ENCODE peak calls at places on chromosomes 12 and 14, in nine cellular contexts. K is fibroblast of mammary gland, F is AG04450, R is spleen, A is fibroblast of the aortic adventitia, L is NB4, H is astrocyte, B is body of pancreas, G is Peyer's patch. T is an unnamed sample.

GRCh38 chr14:102988054-102988453 is 65.6 kb downstream of the AMN start:
- DNase-seq in K (peak; percentile 49), F (no peak), R (no peak), A (peak; percentile 28), L (no peak), H (no peak), B (no peak), G (no peak), T (no peak)

GRCh38 chr12:3177778-3178435 is 100.7 kb downstream of the TSPAN9 start:
- DNase-seq in K (no peak), F (no peak), R (no peak), A (no peak), L (no peak), H (no peak), B (no peak), G (no peak), T (no peak)

GRCh38 chr14:83044001-83044400 is 1510.3 kb upstream of the SEL1L start:
- DNase-seq in K (no peak), F (no peak), R (no peak), A (no peak), L (no peak), H (no peak), B (no peak), G (no peak), T (no peak)

GRCh38 chr12:89710873-89711179 is 2.2 kb upstream of the ATP2B1 start:
- DNase-seq in K (peak; percentile 29), F (no peak), R (no peak), A (no peak), L (no peak), H (no peak), B (no peak), G (no peak), T (no peak)

GRCh38 chr14:103517626-103518415 is 4.8 kb downstream of the CKB start:
- DNase-seq in K (no peak), F (no peak), R (peak; percentile 73), A (peak; percentile 36), L (peak; percentile 6), H (no peak), B (no peak), G (no peak), T (no peak)

GRCh38 chr14:35963209-35963608 is 137.1 kb downstream of the BRMS1L start:
- DNase-seq in K (peak; percentile 16), F (no peak), R (no peak), A (no peak), L (peak; percentile 11), H (no peak), B (no peak), G (no peak), T (no peak)

GRCh38 chr14:33377596-33378390 is 439.1 kb downstream of the NPAS3 start:
- DNase-seq in K (no peak), F (no peak), R (no peak), A (no peak), L (no peak), H (peak; percentile 14), B (no peak), G (no peak), T (no peak)

GRCh38 chr12:7116916-7117315 is 7.9 kb upstream of the C1RL start:
- DNase-seq in K (no peak), F (no peak), R (no peak), A (no peak), L (no peak), H (no peak), B (no peak), G (no peak), T (no peak)

GRCh38 chr14:83764656-83765055 is 1765.3 kb upstream of the FLRT2 start:
- DNase-seq in K (no peak), F (no peak), R (no peak), A (no peak), L (no peak), H (no peak), B (no peak), G (no peak), T (no peak)

GRCh38 chr12:26724309-26724702 is 108.7 kb downstream of the ITPR2 start:
- DNase-seq in K (no peak), F (no peak), R (no peak), A (no peak), L (no peak), H (no peak), B (no peak), G (no peak), T (no peak)

GRCh38 chr12:85310456-85311076 is 30.5 kb downstream of the ALX1 start:
- DNase-seq in K (peak; percentile 11), F (no peak), R (no peak), A (peak; percentile 36), L (peak; percentile 16), H (no peak), B (no peak), G (no peak), T (peak; percentile 13)

GRCh38 chr14:85604671-85605070 is 74.7 kb downstream of the FLRT2 start:
- DNase-seq in K (no peak), F (no peak), R (no peak), A (no peak), L (no peak), H (no peak), B (no peak), G (no peak), T (no peak)

GRCh38 chr12:52010152-52010622 is 3.4 kb downstream of the TAMALIN start:
- DNase-seq in K (peak; percentile 72), F (peak; percentile 81), R (peak; percentile 88), A (peak; percentile 90), L (peak; percentile 89), H (peak; percentile 73), B (peak; percentile 63), G (no peak), T (peak; percentile 80)

GRCh38 chr14:64080452-64080851 is 213.7 kb downstream of the ESR2 start:
- DNase-seq in K (peak; percentile 16), F (no peak), R (no peak), A (no peak), L (no peak), H (no peak), B (no peak), G (no peak), T (no peak)

GRCh38 chr14:91893659-91894058 is 26.3 kb upstream of the TC2N start:
- DNase-seq in K (peak; percentile 27), F (no peak), R (no peak), A (peak; percentile 19), L (no peak), H (no peak), B (no peak), G (no peak), T (no peak)

GRCh38 chr12:55816876-55817351 is 610 bp downstream of the SARNP start:
- DNase-seq in K (no peak), F (no peak), R (no peak), A (no peak), L (peak; percentile 41), H (peak; percentile 19), B (no peak), G (no peak), T (no peak)

GRCh38 chr12:57019983-57020719 is 3.8 kb upstream of the TAC3 start:
- DNase-seq in K (no peak), F (no peak), R (no peak), A (no peak), L (no peak), H (no peak), B (no peak), G (no peak), T (no peak)

DNA sequence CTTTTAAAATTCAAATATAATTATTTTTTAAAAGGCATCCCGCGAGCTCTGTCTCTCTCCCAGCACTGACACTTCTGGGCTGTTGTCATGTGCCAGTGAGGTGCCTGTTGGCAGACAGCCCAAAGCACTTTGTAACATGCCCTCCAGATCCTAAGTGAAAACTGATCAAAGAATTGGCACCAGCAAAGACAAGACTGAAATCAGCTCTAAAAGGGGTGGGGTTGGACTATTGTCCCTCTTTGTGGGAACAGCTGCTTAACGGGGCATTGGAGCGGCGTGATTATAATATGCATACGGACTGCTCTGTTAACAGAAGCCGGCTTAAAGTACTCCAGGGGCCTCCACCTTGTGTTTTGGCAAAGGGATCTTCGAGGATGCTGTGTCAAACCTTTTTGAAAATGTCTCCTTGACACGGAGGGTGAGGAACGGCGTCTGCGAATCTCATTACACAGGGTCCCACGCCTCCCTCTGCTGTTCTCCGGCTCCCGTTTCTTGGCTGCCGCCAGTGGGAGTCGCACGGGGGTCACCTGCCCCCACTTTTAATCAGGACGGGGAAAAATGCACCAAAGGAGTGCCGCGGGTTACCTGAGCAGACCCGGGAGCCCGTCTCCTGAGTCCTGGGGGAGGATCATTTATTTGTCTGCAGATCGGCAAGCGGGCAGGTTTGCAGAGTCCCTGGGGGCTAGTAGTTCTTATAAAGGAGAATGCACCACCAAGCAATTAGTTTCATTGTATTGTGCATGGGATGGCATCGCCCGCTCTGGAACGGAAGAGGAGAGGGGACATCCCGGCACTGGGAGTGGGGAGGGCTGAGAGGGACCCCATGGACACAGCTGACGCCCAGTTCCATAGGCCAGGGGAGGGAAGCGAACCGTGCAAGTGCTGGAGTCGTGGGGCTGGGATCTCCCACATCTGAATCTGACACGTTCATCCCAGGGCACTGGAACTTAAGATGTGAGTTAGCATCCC is 44.3 kb downstream of the SPRING1 start:
- DNase-seq in K (no peak), F (no peak), R (no peak), A (no peak), L (no peak), H (no peak), B (peak; percentile 27), G (no peak), T (no peak)
- H3K4me3 ChIP-seq in K (no peak overlapping the region), F (peak overlapping the region; percentile 7), R (no peak overlapping the region), A (no peak overlapping the region), L (no peak overlapping the region), H (peak overlapping the region; percentile 35), B (no peak overlapping the region), G (no peak overlapping the region), T (no peak overlapping the region)

GRCh38 chr14:70585221-70585620 is 15.2 kb downstream of the MED6 start:
- DNase-seq in K (peak; percentile 18), F (no peak), R (no peak), A (peak; percentile 7), L (peak; percentile 17), H (no peak), B (no peak), G (no peak), T (no peak)
- TF ChIP-seq CTCF in K (peak; percentile 25), F (peak; percentile 14), R (no peak), A (peak; percentile 14), L (no peak), H (no peak), B (no peak), G (no peak), T (no peak)

DNA sequence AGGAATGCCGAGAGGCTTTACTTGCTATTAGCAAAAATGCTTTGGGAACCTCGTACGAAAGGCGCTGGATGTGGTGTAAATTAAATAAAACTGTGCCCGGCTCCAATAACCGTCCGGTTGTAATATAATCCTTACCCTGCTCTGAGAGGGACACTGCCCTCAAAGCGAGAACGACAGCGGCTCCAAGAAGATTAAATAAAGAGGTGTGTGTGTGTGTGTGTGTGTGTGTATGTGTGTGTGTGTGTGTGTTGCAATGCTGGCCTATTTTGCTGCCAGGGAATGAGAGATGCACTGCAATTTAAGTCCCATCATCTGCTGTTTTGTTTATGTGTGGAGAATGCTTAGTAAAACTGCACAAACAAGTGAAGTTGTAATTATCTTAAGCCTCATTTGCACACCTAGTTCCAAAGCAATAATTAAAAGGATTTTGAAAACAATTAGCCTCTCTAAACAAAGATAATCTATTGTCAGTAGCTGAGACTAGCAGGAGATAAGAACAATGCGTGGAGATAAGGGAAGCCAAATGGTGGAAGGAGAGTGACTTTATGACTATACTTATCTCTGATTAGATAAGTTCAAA is 1.2 kb upstream of the SIX1 start:
- DNase-seq in K (peak; percentile 35), F (no peak), R (no peak), A (peak; percentile 48), L (no peak), H (no peak), B (no peak), G (no peak), T (peak; percentile 47)
- H3K4me3 ChIP-seq in K (peak overlapping the region; percentile 76), F (peak overlapping the region; percentile 88), R (no peak overlapping the region), A (peak overlapping the region; percentile 81), L (no peak overlapping the region), H (peak overlapping the region; percentile 69), B (no peak overlapping the region), G (no peak overlapping the region), T (peak overlapping the region; percentile 70)

GRCh38 chr12:124599074-124599999 is 31.9 kb upstream of the NCOR2 start:
- DNase-seq in K (peak; percentile 76), F (no peak), R (no peak), A (peak; percentile 78), L (peak; percentile 79), H (peak; percentile 79), B (no peak), G (no peak), T (peak; percentile 72)
- TF ChIP-seq CTCF in K (peak; percentile 42), F (peak; percentile 31), R (no peak), A (peak; percentile 47), L (peak; percentile 36), H (peak; percentile 12), B (no peak), G (no peak), T (peak; percentile 52)

T was measured in AG10803.